ENCODE peak calls at places on chromosomes 16 and 17, in nine cellular contexts. L, C, J, D, V, U, Y, N and S are unnamed samples.

GRCh38 chr17:3003401-3004149 is 59.8 kb downstream of the OR1D5 start:
- DNase-seq in L (no peak), V (no peak), N (no peak), D (peak; percentile 41), Y (peak; percentile 37), C (no peak), J (peak; percentile 67), U (no peak), S (no peak)

GRCh38 chr16:76428858-76429257 is 151.7 kb downstream of the CNTNAP4 start:
- DNase-seq in N (no peak), D (no peak), V (no peak), Y (no peak), J (peak; percentile 10), U (peak; percentile 5), C (peak; percentile 42), L (no peak), S (no peak)

GRCh38 chr16:14050297-14051027 is 20.7 kb upstream of the MRTFB start:
- DNase-seq in C (no peak), N (peak; percentile 96), U (no peak), D (no peak), L (no peak), V (peak; percentile 28), J (no peak), Y (peak; percentile 54), S (no peak)

GRCh38 chr16:49494386-49495150 is 121.0 kb downstream of the C16orf78 start:
- DNase-seq in V (peak; percentile 44), C (no peak), U (no peak), N (no peak), L (no peak), J (no peak), D (no peak), Y (no peak), S (peak; percentile 11)

GRCh38 chr17:41223821-41224220 is 2.6 kb upstream of the KRTAP9-2 start:
- DNase-seq in C (no peak), V (no peak), J (no peak), N (no peak), L (no peak), Y (no peak), D (no peak), U (no peak), S (no peak)

GRCh38 chr17:55295411-55296170 is 30.8 kb downstream of the HLF start:
- DNase-seq in N (peak; percentile 79), D (peak; percentile 68), J (peak; percentile 66), L (peak; percentile 75), Y (peak; percentile 64), C (peak; percentile 77), V (no peak), U (peak; percentile 45), S (peak; percentile 43)

GRCh38 chr17:57577751-57578607 is 167.1 kb downstream of the CCDC182 start:
- DNase-seq in L (no peak), C (peak; percentile 95), V (no peak), J (no peak), U (no peak), N (no peak), Y (no peak), D (no peak), S (no peak)

GRCh38 chr17:38606646-38607611 is 1.2 kb upstream of the SRCIN1 start:
- DNase-seq in U (no peak), C (no peak), J (no peak), D (peak; percentile 49), L (no peak), Y (no peak), N (peak; percentile 63), V (no peak), S (no peak)

GRCh38 chr17:59366040-59366757 is 34.7 kb downstream of the YPEL2 start:
- DNase-seq in V (no peak), J (no peak), L (no peak), N (peak; percentile 93), D (peak; percentile 48), C (peak; percentile 74), Y (no peak), U (no peak), S (peak; percentile 35)

GRCh38 chr17:1643293-1643998 is 2.1 kb downstream of the SCARF1 start:
- DNase-seq in L (no peak), N (peak; percentile 96), D (peak; percentile 92), C (no peak), Y (peak; percentile 63), V (no peak), U (no peak), J (peak; percentile 88), S (peak; percentile 88)

GRCh38 chr16:29814592-29814991 is 1.4 kb upstream of the PAGR1 start:
- DNase-seq in D (no peak), V (no peak), C (no peak), J (no peak), L (no peak), U (no peak), N (peak; percentile 36), Y (no peak), S (no peak)

GRCh38 chr16:55035037-55035436 is 104.4 kb downstream of the IRX5 start:
- DNase-seq in V (no peak), N (peak; percentile 90), C (peak; percentile 29), U (no peak), L (peak; percentile 54), D (peak; percentile 32), Y (no peak), J (no peak), S (no peak)

GRCh38 chr16:67666032-67666537 is 465 bp downstream of the ENKD1 start:
- DNase-seq in V (peak; percentile 77), L (peak; percentile 61), Y (no peak), U (no peak), C (peak; percentile 54), N (peak; percentile 77), J (peak; percentile 46), D (no peak), S (peak; percentile 94)

GRCh38 chr17:18093616-18094408 is 6.1 kb downstream of the DRG2 start:
- DNase-seq in C (peak; percentile 78), U (no peak), Y (no peak), L (peak; percentile 43), D (no peak), N (peak; percentile 75), V (no peak), J (no peak), S (no peak)
- TF ChIP-seq CTCF in C (peak; percentile 70), U (peak; percentile 73), Y (no peak), L (peak; percentile 41), D (no peak), N (peak; percentile 72), V (no peak), J (no peak), S (no peak)

GRCh38 chr17:21085707-21086106 is 41.1 kb upstream of the DHRS7B start:
- DNase-seq in V (no peak), C (no peak), Y (no peak), N (no peak), L (no peak), U (no peak), J (no peak), D (no peak), S (no peak)

GRCh38 chr17:21094298-21094704 is 32.5 kb upstream of the DHRS7B start:
- DNase-seq in U (no peak), L (no peak), N (no peak), C (peak; percentile 76), V (no peak), Y (no peak), D (no peak), J (no peak), S (no peak)

GRCh38 chr17:21090889-21091618 is 35.7 kb upstream of the DHRS7B start:
- DNase-seq in N (no peak), Y (no peak), J (no peak), U (no peak), D (no peak), C (no peak), L (no peak), V (no peak), S (no peak)

GRCh38 chr17:21089145-21089544 is 37.6 kb upstream of the DHRS7B start:
- DNase-seq in J (no peak), Y (no peak), C (no peak), U (no peak), V (no peak), D (no peak), N (no peak), L (no peak), S (no peak)

DNA sequence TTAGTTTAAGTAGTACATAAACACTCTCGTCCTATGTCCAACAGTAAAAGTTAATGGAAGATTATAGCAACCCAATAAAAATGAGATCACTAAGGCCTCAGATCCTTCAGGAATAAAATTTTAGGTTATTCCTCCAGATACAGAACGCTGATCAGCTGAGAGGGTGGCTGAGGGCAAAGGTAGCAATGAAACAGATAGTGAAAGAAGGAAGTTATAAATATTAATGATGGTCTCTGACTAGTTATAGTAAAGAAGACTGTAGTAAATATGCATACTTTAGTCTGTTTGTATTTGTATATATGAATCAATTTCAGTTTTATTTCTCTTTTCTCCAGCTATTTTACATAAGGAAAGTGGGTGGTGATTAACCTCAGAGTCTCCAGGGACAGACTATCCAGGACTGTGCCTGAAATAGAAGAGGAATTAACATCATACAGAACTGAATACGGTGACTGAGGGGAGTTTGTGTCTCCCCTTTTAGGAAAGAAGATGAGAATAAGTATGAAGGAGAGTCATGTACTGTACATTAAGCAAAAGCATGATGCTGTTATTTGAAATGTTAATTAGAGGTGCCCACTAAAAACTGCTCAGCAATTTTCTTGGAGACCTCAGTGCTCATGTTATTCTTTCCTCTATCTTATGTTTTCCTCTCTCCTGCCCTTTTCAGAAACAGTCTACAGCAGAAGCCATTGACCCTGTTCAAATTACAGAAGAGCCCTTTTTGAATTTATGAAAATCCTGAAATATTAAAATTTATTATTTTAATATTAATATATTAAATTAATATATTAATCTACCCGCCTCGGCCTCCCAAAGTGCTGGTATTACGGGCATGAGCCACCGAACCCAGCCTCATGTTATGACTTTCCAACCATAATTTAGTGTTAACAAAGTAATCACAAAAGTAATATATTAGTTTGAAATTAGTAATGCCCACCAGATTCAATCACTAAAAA is 36.6 kb upstream of the DHRS7B start:
- DNase-seq in L (no peak), C (no peak), U (no peak), D (no peak), N (no peak), V (no peak), J (no peak), Y (no peak), S (no peak)
- TF ChIP-seq POLR2AphosphoS5 in L (no peak), C (no peak), U (no peak), D (no peak), N (no peak), V (no peak), J (no peak), Y (no peak), S (no peak)

DNA sequence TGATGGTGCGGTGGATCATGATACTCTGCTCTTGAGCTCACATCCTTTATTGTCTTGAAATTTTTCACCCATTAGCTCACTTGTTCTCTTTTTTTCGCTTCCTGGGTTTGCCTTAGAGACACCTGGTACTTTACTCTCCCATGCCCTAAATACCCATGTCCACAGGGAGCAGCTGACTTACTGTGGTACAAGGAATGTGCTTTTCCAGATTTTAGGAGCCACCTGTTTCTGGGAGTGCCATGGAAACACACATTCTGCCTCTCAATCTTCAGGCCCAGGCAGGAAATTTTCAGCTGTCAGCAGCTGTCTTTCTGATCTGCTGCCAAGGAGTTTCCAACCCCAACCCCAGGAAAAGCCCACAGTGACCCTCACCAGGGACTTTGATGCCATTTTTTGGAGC is 18.9 kb downstream of the RBFOX1 start:
- DNase-seq in V (no peak), C (no peak), U (no peak), D (no peak), L (no peak), J (no peak), Y (no peak), N (no peak), S (no peak)
- TF ChIP-seq CTCF in V (no peak), C (no peak), U (no peak), D (no peak), L (no peak), J (no peak), Y (no peak), N (no peak), S (no peak)

GRCh38 chr16:57664662-57665025 is 3.5 kb upstream of the ADGRG3 start:
- DNase-seq in N (no peak), J (no peak), C (no peak), Y (no peak), L (no peak), U (no peak), V (no peak), D (no peak), S (no peak)
- TF ChIP-seq POLR2AphosphoS5 in N (no peak), J (no peak), C (no peak), Y (no peak), L (no peak), U (no peak), V (no peak), D (no peak), S (no peak)